ENCODE peak calls at places on chromosomes 4 and X, in six cellular contexts. J, V, P, Y, Z and S are unnamed samples.

GRCh38 chrX:149638860-149639259 is 7.3 kb upstream of the TMEM185A start:
- DNase-seq in J (peak), V (no peak), P (peak), Y (no peak), Z (no peak), S (no peak)

GRCh38 chrX:131792789-131793462 is 230.2 kb upstream of the STK26 start:
- DNase-seq in J (peak), V (peak), P (peak), Y (no peak), Z (no peak), S (no peak)

GRCh38 chrX:46376246-46376885 is 168.9 kb downstream of the ZNF674 start:
- DNase-seq in J (peak), V (peak), P (peak), Y (peak), Z (peak), S (peak)

GRCh38 chrX:23887918-23888317 is 19.8 kb downstream of the APOO start:
- DNase-seq in J (no peak), V (no peak), P (no peak), Y (no peak), Z (no peak), S (no peak)

GRCh38 chr4:71832049-71832448 is 48.2 kb upstream of the GC start:
- DNase-seq in J (no peak), V (no peak), P (no peak), Y (no peak), Z (no peak), S (peak)

GRCh38 chr4:112178731-112179130 is 33.5 kb downstream of the FAM241A start:
- DNase-seq in J (no peak), V (no peak), P (peak), Y (no peak), Z (no peak), S (no peak)

GRCh38 chr4:55554453-55555030 is 7.8 kb upstream of the CLOCK start:
- DNase-seq in J (peak), V (no peak), P (peak), Y (no peak), Z (no peak), S (peak)

GRCh38 chr4:151862766-151863165 is 102.0 kb upstream of the GATB start:
- DNase-seq in J (no peak), V (no peak), P (peak), Y (no peak), Z (no peak), S (no peak)

GRCh38 chr4:142311916-142312315 is 534.2 kb downstream of the INPP4B start:
- DNase-seq in J (no peak), V (no peak), P (no peak), Y (no peak), Z (no peak), S (no peak)

GRCh38 chr4:71941001-71941400 is 90.8 kb upstream of the NPFFR2 start:
- DNase-seq in J (peak), V (peak), P (peak), Y (no peak), Z (peak), S (peak)

GRCh38 chr4:156606444-156607197 is 365.0 kb downstream of the PDGFC start:
- DNase-seq in J (peak), V (no peak), P (peak), Y (no peak), Z (no peak), S (peak)

GRCh38 chr4:159229164-159229563 is 126.3 kb downstream of the RAPGEF2 start:
- DNase-seq in J (peak), V (no peak), P (peak), Y (no peak), Z (peak), S (peak)

GRCh38 chrX:150372280-150372679 is 9.2 kb downstream of the MAMLD1 start:
- DNase-seq in J (no peak), V (no peak), P (no peak), Y (no peak), Z (no peak), S (no peak)

GRCh38 chr4:146224331-146224966 is 10.1 kb downstream of the REELD1 start:
- DNase-seq in J (peak), V (no peak), P (no peak), Y (no peak), Z (no peak), S (no peak)

GRCh38 chr4:185104733-185105132 is 38.3 kb upstream of the SLC25A4 start:
- DNase-seq in J (no peak), V (no peak), P (no peak), Y (no peak), Z (no peak), S (no peak)

GRCh38 chrX:45506149-45506768 is 305.6 kb upstream of the DIPK2B start:
- DNase-seq in J (no peak), V (no peak), P (no peak), Y (no peak), Z (no peak), S (no peak)

GRCh38 chr4:138243369-138243768 is 1.2 kb upstream of the SLC7A11 start:
- DNase-seq in J (no peak), V (no peak), P (no peak), Y (no peak), Z (no peak), S (peak)

GRCh38 chr4:149716728-149717127 is 98.9 kb downstream of the IQCM start:
- DNase-seq in J (no peak), V (no peak), P (no peak), Y (no peak), Z (no peak), S (no peak)

GRCh38 chrX:108735680-108736508 is 469 bp downstream of the IRS4 start:
- DNase-seq in J (peak), V (peak), P (no peak), Y (no peak), Z (no peak), S (peak)

GRCh38 chrX:48467331-48467761 is 2.7 kb downstream of the SLC38A5 start:
- DNase-seq in J (no peak), V (no peak), P (no peak), Y (no peak), Z (peak), S (peak)

GRCh38 chr4:164526916-164527315 is 227.0 kb upstream of the SMIM31 start:
- DNase-seq in J (no peak), V (no peak), P (no peak), Y (no peak), Z (peak), S (no peak)

GRCh38 chrX:103533428-103534216 is 14.3 kb upstream of the RAB40A start:
- DNase-seq in J (peak), V (peak), P (peak), Y (peak), Z (peak), S (peak)

GRCh38 chrX:37684918-37685317 is 673 bp upstream of the XK start:
- DNase-seq in J (no peak), V (no peak), P (no peak), Y (no peak), Z (no peak), S (no peak)

GRCh38 chr4:26088433-26088928 is 174.5 kb downstream of the SMIM20 start:
- DNase-seq in J (peak), V (no peak), P (peak), Y (peak), Z (no peak), S (no peak)

GRCh38 chrX:15438332-15438731 is 54.1 kb upstream of the VEGFD start:
- DNase-seq in J (no peak), V (no peak), P (no peak), Y (no peak), Z (no peak), S (no peak)